ENCODE peak calls at places on chromosomes 12 and 14, in ten cellular contexts. O is naive thymus-derived CD8-positive, alpha-beta T cell; U is AG08396; Q is fibroblast of lung; M is iris pigment epithelial cell; V is K562; B is NCI-H2107; J is brain microvascular endothelial cell; T is Karpas-422; Z is GM13976. X is an unnamed sample.

GRCh38 chr12:127396720-127397119 is 870.2 kb upstream of the TMEM132C start:
- DNase-seq in O (no peak), U (no peak), Q (peak; percentile 64), M (no peak), V (no peak), B (no peak), J (no peak), T (no peak), Z (no peak), X (no peak)

GRCh38 chr12:12449533-12450025 is 92.7 kb downstream of the BORCS5 start:
- DNase-seq in O (no peak), U (no peak), Q (no peak), M (peak; percentile 80), V (no peak), B (no peak), J (no peak), T (no peak), Z (no peak), X (no peak)

GRCh38 chr12:132503611-132504204 is 13.8 kb downstream of the FBRSL1 start:
- DNase-seq in O (no peak), U (no peak), Q (no peak), M (no peak), V (no peak), B (no peak), J (peak; percentile 15), T (no peak), Z (no peak), X (no peak)

GRCh38 chr14:55600784-55601561 is 21.0 kb downstream of the KTN1 start:
- DNase-seq in O (no peak), U (peak; percentile 20), Q (peak; percentile 80), M (peak; percentile 68), V (no peak), B (no peak), J (no peak), T (no peak), Z (no peak), X (no peak)

GRCh38 chr14:103669370-103669769 is 40.4 kb downstream of the KLC1 start:
- DNase-seq in O (no peak), U (no peak), Q (no peak), M (no peak), V (no peak), B (no peak), J (no peak), T (no peak), Z (no peak), X (no peak)

GRCh38 chr12:98814254-98814653 is 169.2 kb downstream of the APAF1 start:
- DNase-seq in O (no peak), U (no peak), Q (peak; percentile 75), M (no peak), V (no peak), B (no peak), J (no peak), T (no peak), Z (no peak), X (no peak)

GRCh38 chr14:70871863-70872677 is 35.2 kb upstream of the PCNX1 start:
- DNase-seq in O (no peak), U (no peak), Q (no peak), M (no peak), V (no peak), B (no peak), J (no peak), T (peak; percentile 39), Z (peak; percentile 68), X (no peak)

GRCh38 chr12:60704171-60704914 is 1108.5 kb downstream of the SLC16A7 start:
- DNase-seq in O (no peak), U (no peak), Q (no peak), M (no peak), V (no peak), B (no peak), J (peak; percentile 22), T (no peak), Z (no peak), X (no peak)

GRCh38 chr12:109513977-109514376 is 36.5 kb downstream of the UBE3B start:
- DNase-seq in O (no peak), U (no peak), Q (no peak), M (no peak), V (no peak), B (no peak), J (no peak), T (no peak), Z (no peak), X (no peak)

GRCh38 chr12:18066666-18067065 is 23.3 kb downstream of the RERGL start:
- DNase-seq in O (no peak), U (no peak), Q (no peak), M (no peak), V (no peak), B (no peak), J (no peak), T (no peak), Z (no peak), X (no peak)

GRCh38 chr14:32010561-32011188 is 66.4 kb upstream of the ARHGAP5 start:
- DNase-seq in O (no peak), U (peak; percentile 26), Q (peak; percentile 74), M (peak; percentile 67), V (peak; percentile 49), B (no peak), J (peak; percentile 81), T (no peak), Z (no peak), X (peak; percentile 85)

GRCh38 chr14:76566439-76566838 is 190.5 kb downstream of the ESRRB start:
- DNase-seq in O (no peak), U (no peak), Q (no peak), M (no peak), V (no peak), B (no peak), J (no peak), T (no peak), Z (no peak), X (no peak)

GRCh38 chr14:59161571-59162175 is 26.8 kb upstream of the DAAM1 start:
- DNase-seq in O (no peak), U (peak; percentile 39), Q (peak; percentile 88), M (peak; percentile 83), V (no peak), B (peak; percentile 9), J (peak; percentile 88), T (no peak), Z (peak; percentile 25), X (peak; percentile 37)

GRCh38 chr14:51792819-51793218 is 67.6 kb upstream of the GNG2 start:
- DNase-seq in O (no peak), U (no peak), Q (peak; percentile 45), M (peak; percentile 59), V (no peak), B (no peak), J (no peak), T (no peak), Z (no peak), X (peak; percentile 21)

GRCh38 chr14:102248121-102248520 is 56.8 kb downstream of the MOK start:
- DNase-seq in O (no peak), U (no peak), Q (peak; percentile 39), M (no peak), V (peak; percentile 62), B (no peak), J (no peak), T (no peak), Z (no peak), X (no peak)

GRCh38 chr14:31414190-31414833 is 6.0 kb downstream of the HEATR5A start:
- DNase-seq in O (no peak), U (no peak), Q (no peak), M (peak; percentile 49), V (no peak), B (no peak), J (no peak), T (no peak), Z (no peak), X (peak; percentile 74)

GRCh38 chr12:46179693-46180452 is 89.0 kb downstream of the SLC38A1 start:
- DNase-seq in O (no peak), U (no peak), Q (no peak), M (no peak), V (no peak), B (no peak), J (no peak), T (peak; percentile 84), Z (no peak), X (no peak)

GRCh38 chr12:92608418-92609091 is 94.2 kb upstream of the PLEKHG7 start:
- DNase-seq in O (no peak), U (peak; percentile 23), Q (peak; percentile 50), M (peak; percentile 63), V (peak; percentile 44), B (no peak), J (peak; percentile 63), T (no peak), Z (no peak), X (peak; percentile 74)

GRCh38 chr14:67413806-67414769 is 2.1 kb upstream of the PLEK2 start:
- DNase-seq in O (no peak), U (peak; percentile 78), Q (peak; percentile 85), M (peak; percentile 76), V (peak; percentile 79), B (no peak), J (peak; percentile 85), T (no peak), Z (no peak), X (no peak)

GRCh38 chr14:20190596-20190995 is at the start of gene OR11G2:
- DNase-seq in O (no peak), U (no peak), Q (no peak), M (no peak), V (no peak), B (no peak), J (no peak), T (no peak), Z (no peak), X (no peak)

GRCh38 chr12:46371718-46372130 is 849 bp downstream of the SLC38A2 start:
- DNase-seq in O (peak; percentile 38), U (peak; percentile 59), Q (peak; percentile 49), M (peak; percentile 57), V (peak; percentile 59), B (peak; percentile 65), J (peak; percentile 45), T (peak; percentile 67), Z (peak; percentile 59), X (no peak)

GRCh38 chr14:99427632-99428315 is 52.9 kb downstream of the SETD3 start:
- DNase-seq in O (no peak), U (no peak), Q (peak; percentile 68), M (no peak), V (no peak), B (no peak), J (peak; percentile 30), T (no peak), Z (no peak), X (no peak)

GRCh38 chr12:104490850-104491249 is 34.1 kb downstream of the CHST11 start:
- DNase-seq in O (no peak), U (no peak), Q (no peak), M (no peak), V (no peak), B (peak; percentile 29), J (no peak), T (no peak), Z (no peak), X (no peak)

GRCh38 chr12:51082561-51083139 is 746 bp downstream of the CSRNP2 start:
- DNase-seq in O (peak; percentile 8), U (peak; percentile 41), Q (peak; percentile 54), M (peak; percentile 44), V (no peak), B (no peak), J (peak; percentile 34), T (peak; percentile 62), Z (no peak), X (peak; percentile 24)

GRCh38 chr14:101501858-101502615 is 59.3 kb upstream of the DIO3 start:
- DNase-seq in O (no peak), U (no peak), Q (no peak), M (no peak), V (no peak), B (no peak), J (no peak), T (no peak), Z (no peak), X (no peak)

GRCh38 chr12:62078020-62078419 is 182.2 kb upstream of the USP15 start:
- DNase-seq in O (no peak), U (no peak), Q (no peak), M (no peak), V (no peak), B (no peak), J (no peak), T (no peak), Z (no peak), X (no peak)

GRCh38 chr14:73025544-73025943 is 1.4 kb downstream of the ZFYVE1 start:
- DNase-seq in O (no peak), U (peak; percentile 33), Q (peak; percentile 14), M (peak; percentile 29), V (peak; percentile 14), B (no peak), J (no peak), T (peak; percentile 54), Z (no peak), X (no peak)

GRCh38 chr14:65230287-65230728 is 128.0 kb upstream of the MAX start:
- DNase-seq in O (no peak), U (no peak), Q (peak; percentile 50), M (no peak), V (peak; percentile 48), B (peak; percentile 79), J (no peak), T (no peak), Z (no peak), X (peak; percentile 67)

X was measured in foreskin melanocyte.